ENCODE peak calls at places on chromosomes 16 and 17, in seven cellular contexts. One of them, this sample, is unnamed. For H4K20me1, the result is how much of the 10 kb centered on the place peaks cover.

GRCh38 chr17:13337864-13338371 is 263.8 kb downstream of the HS3ST3A1 start:
- DNase-seq in IMR-90: peak
- DNase-seq in endothelial cell of umbilical vein: peak
- DNase-seq in GM23338: peak
- DNase-seq in neural progenitor cell: peak
- DNase-seq in H1: no peak
- DNase-seq in mammary epithelial cell: peak
- DNase-seq in this sample: peak

GRCh38 chr16:23148513-23149266 is 562 bp downstream of the USP31 start:
- DNase-seq in IMR-90: peak
- DNase-seq in endothelial cell of umbilical vein: peak
- DNase-seq in GM23338: peak
- DNase-seq in neural progenitor cell: peak
- DNase-seq in H1: no peak
- DNase-seq in mammary epithelial cell: peak
- DNase-seq in this sample: peak

GRCh38 chr17:58532555-58532951 is 18.1 kb upstream of the MTMR4 start:
- DNase-seq in IMR-90: no peak
- DNase-seq in endothelial cell of umbilical vein: no peak
- DNase-seq in GM23338: no peak
- DNase-seq in neural progenitor cell: peak
- DNase-seq in H1: no peak
- DNase-seq in mammary epithelial cell: no peak
- DNase-seq in this sample: no peak

GRCh38 chr17:28185658-28186057 is 133.3 kb upstream of the TMEM97 start:
- DNase-seq in IMR-90: no peak
- DNase-seq in endothelial cell of umbilical vein: no peak
- DNase-seq in GM23338: no peak
- DNase-seq in neural progenitor cell: no peak
- DNase-seq in H1: no peak
- DNase-seq in mammary epithelial cell: no peak
- DNase-seq in this sample: no peak

GRCh38 chr17:43878260-43879082 is 28.9 kb downstream of the MPP2 start:
- DNase-seq in IMR-90: peak
- DNase-seq in endothelial cell of umbilical vein: peak
- DNase-seq in GM23338: peak
- DNase-seq in neural progenitor cell: peak
- DNase-seq in H1: peak
- DNase-seq in mammary epithelial cell: peak
- DNase-seq in this sample: peak

GRCh38 chr17:21296097-21297025 is 11.8 kb downstream of the MAP2K3 start:
- DNase-seq in IMR-90: peak
- DNase-seq in endothelial cell of umbilical vein: no peak
- DNase-seq in GM23338: no peak
- DNase-seq in neural progenitor cell: no peak
- DNase-seq in H1: no peak
- DNase-seq in mammary epithelial cell: no peak
- DNase-seq in this sample: no peak

GRCh38 chr16:30541502-30542329 is 7.1 kb upstream of the ZNF747 start:
- DNase-seq in IMR-90: peak
- DNase-seq in endothelial cell of umbilical vein: peak
- DNase-seq in GM23338: peak
- DNase-seq in neural progenitor cell: peak
- DNase-seq in H1: no peak
- DNase-seq in mammary epithelial cell: no peak
- DNase-seq in this sample: peak

GRCh38 chr17:56598471-56598870 is 5.0 kb downstream of the NOG start:
- DNase-seq in IMR-90: peak
- DNase-seq in endothelial cell of umbilical vein: no peak
- DNase-seq in GM23338: peak
- DNase-seq in neural progenitor cell: no peak
- DNase-seq in H1: no peak
- DNase-seq in mammary epithelial cell: no peak
- DNase-seq in this sample: no peak

GRCh38 chr17:72343911-72344310 is 223.1 kb downstream of the SOX9 start:
- DNase-seq in IMR-90: peak
- DNase-seq in endothelial cell of umbilical vein: no peak
- DNase-seq in GM23338: no peak
- DNase-seq in neural progenitor cell: no peak
- DNase-seq in H1: no peak
- DNase-seq in mammary epithelial cell: no peak
- DNase-seq in this sample: no peak

GRCh38 chr16:11670171-11671131 is 2.2 kb downstream of the SNN start:
- DNase-seq in IMR-90: no peak
- DNase-seq in endothelial cell of umbilical vein: no peak
- DNase-seq in GM23338: no peak
- DNase-seq in neural progenitor cell: no peak
- DNase-seq in H1: no peak
- DNase-seq in mammary epithelial cell: no peak
- DNase-seq in this sample: no peak
- H4K20me1 ChIP-seq in IMR-90: half or more
- H4K20me1 ChIP-seq in endothelial cell of umbilical vein: under half
- H4K20me1 ChIP-seq in GM23338: under half
- H4K20me1 ChIP-seq in neural progenitor cell: half or more
- H4K20me1 ChIP-seq in H1: under half
- H4K20me1 ChIP-seq in mammary epithelial cell: under half
- H4K20me1 ChIP-seq in this sample: half or more

GRCh38 chr17:49217651-49218413 is 7.3 kb downstream of the ABI3 start:
- DNase-seq in IMR-90: no peak
- DNase-seq in endothelial cell of umbilical vein: no peak
- DNase-seq in GM23338: no peak
- DNase-seq in neural progenitor cell: no peak
- DNase-seq in H1: no peak
- DNase-seq in mammary epithelial cell: no peak
- DNase-seq in this sample: no peak
- H3K4me2 ChIP-seq in IMR-90: no peak
- H3K4me2 ChIP-seq in endothelial cell of umbilical vein: no peak
- H3K4me2 ChIP-seq in GM23338: peak
- H3K4me2 ChIP-seq in neural progenitor cell: no peak
- H3K4me2 ChIP-seq in H1: no peak
- H3K4me2 ChIP-seq in mammary epithelial cell: no peak
- H3K4me2 ChIP-seq in this sample: no peak

GRCh38 chr17:51164911-51165679 is 1.1 kb upstream of the NME2 start:
- DNase-seq in IMR-90: no peak
- DNase-seq in endothelial cell of umbilical vein: no peak
- DNase-seq in GM23338: peak
- DNase-seq in neural progenitor cell: peak
- DNase-seq in H1: no peak
- DNase-seq in mammary epithelial cell: no peak
- DNase-seq in this sample: peak

GRCh38 chr17:51166987-51167931 is 1.0 kb downstream of the NME2 start:
- DNase-seq in IMR-90: peak
- DNase-seq in endothelial cell of umbilical vein: peak
- DNase-seq in GM23338: peak
- DNase-seq in neural progenitor cell: peak
- DNase-seq in H1: no peak
- DNase-seq in mammary epithelial cell: peak
- DNase-seq in this sample: peak

GRCh38 chr17:51166198-51166986 is at the start of gene NME2:
- DNase-seq in IMR-90: peak
- DNase-seq in endothelial cell of umbilical vein: peak
- DNase-seq in GM23338: peak
- DNase-seq in neural progenitor cell: peak
- DNase-seq in H1: peak
- DNase-seq in mammary epithelial cell: peak
- DNase-seq in this sample: peak

GRCh38 chr17:51169340-51169739 is 3.1 kb downstream of the NME2 start:
- DNase-seq in IMR-90: peak
- DNase-seq in endothelial cell of umbilical vein: no peak
- DNase-seq in GM23338: no peak
- DNase-seq in neural progenitor cell: no peak
- DNase-seq in H1: no peak
- DNase-seq in mammary epithelial cell: no peak
- DNase-seq in this sample: no peak

GRCh38 chr17:51165680-51166197 is 472 bp upstream of the NME2 start:
- DNase-seq in IMR-90: peak
- DNase-seq in endothelial cell of umbilical vein: no peak
- DNase-seq in GM23338: peak
- DNase-seq in neural progenitor cell: peak
- DNase-seq in H1: no peak
- DNase-seq in mammary epithelial cell: no peak
- DNase-seq in this sample: peak
- H4K20me1 ChIP-seq in IMR-90: under half
- H4K20me1 ChIP-seq in endothelial cell of umbilical vein: under half
- H4K20me1 ChIP-seq in GM23338: under half
- H4K20me1 ChIP-seq in neural progenitor cell: under half
- H4K20me1 ChIP-seq in H1: under half
- H4K20me1 ChIP-seq in mammary epithelial cell: under half
- H4K20me1 ChIP-seq in this sample: under half

GRCh38 chr17:55414983-55415382 is 6.7 kb downstream of the MMD start:
- DNase-seq in IMR-90: no peak
- DNase-seq in endothelial cell of umbilical vein: no peak
- DNase-seq in GM23338: no peak
- DNase-seq in neural progenitor cell: peak
- DNase-seq in H1: no peak
- DNase-seq in mammary epithelial cell: no peak
- DNase-seq in this sample: no peak
- H3K4me2 ChIP-seq in IMR-90: no peak
- H3K4me2 ChIP-seq in endothelial cell of umbilical vein: no peak
- H3K4me2 ChIP-seq in GM23338: no peak
- H3K4me2 ChIP-seq in neural progenitor cell: peak
- H3K4me2 ChIP-seq in H1: no peak
- H3K4me2 ChIP-seq in mammary epithelial cell: no peak
- H3K4me2 ChIP-seq in this sample: no peak

GRCh38 chr16:87423429-87423828 is 31.3 kb downstream of the MAP1LC3B start:
- DNase-seq in IMR-90: no peak
- DNase-seq in endothelial cell of umbilical vein: no peak
- DNase-seq in GM23338: no peak
- DNase-seq in neural progenitor cell: no peak
- DNase-seq in H1: no peak
- DNase-seq in mammary epithelial cell: no peak
- DNase-seq in this sample: no peak

GRCh38 chr16:87424260-87424659 is 32.1 kb downstream of the MAP1LC3B start:
- DNase-seq in IMR-90: no peak
- DNase-seq in endothelial cell of umbilical vein: no peak
- DNase-seq in GM23338: no peak
- DNase-seq in neural progenitor cell: peak
- DNase-seq in H1: no peak
- DNase-seq in mammary epithelial cell: no peak
- DNase-seq in this sample: no peak

GRCh38 chr16:87425941-87426340 is 33.8 kb downstream of the MAP1LC3B start:
- DNase-seq in IMR-90: no peak
- DNase-seq in endothelial cell of umbilical vein: no peak
- DNase-seq in GM23338: no peak
- DNase-seq in neural progenitor cell: no peak
- DNase-seq in H1: no peak
- DNase-seq in mammary epithelial cell: no peak
- DNase-seq in this sample: no peak

GRCh38 chr16:87422106-87422505 is 30.0 kb downstream of the MAP1LC3B start:
- DNase-seq in IMR-90: no peak
- DNase-seq in endothelial cell of umbilical vein: no peak
- DNase-seq in GM23338: no peak
- DNase-seq in neural progenitor cell: no peak
- DNase-seq in H1: no peak
- DNase-seq in mammary epithelial cell: no peak
- DNase-seq in this sample: no peak

DNA sequence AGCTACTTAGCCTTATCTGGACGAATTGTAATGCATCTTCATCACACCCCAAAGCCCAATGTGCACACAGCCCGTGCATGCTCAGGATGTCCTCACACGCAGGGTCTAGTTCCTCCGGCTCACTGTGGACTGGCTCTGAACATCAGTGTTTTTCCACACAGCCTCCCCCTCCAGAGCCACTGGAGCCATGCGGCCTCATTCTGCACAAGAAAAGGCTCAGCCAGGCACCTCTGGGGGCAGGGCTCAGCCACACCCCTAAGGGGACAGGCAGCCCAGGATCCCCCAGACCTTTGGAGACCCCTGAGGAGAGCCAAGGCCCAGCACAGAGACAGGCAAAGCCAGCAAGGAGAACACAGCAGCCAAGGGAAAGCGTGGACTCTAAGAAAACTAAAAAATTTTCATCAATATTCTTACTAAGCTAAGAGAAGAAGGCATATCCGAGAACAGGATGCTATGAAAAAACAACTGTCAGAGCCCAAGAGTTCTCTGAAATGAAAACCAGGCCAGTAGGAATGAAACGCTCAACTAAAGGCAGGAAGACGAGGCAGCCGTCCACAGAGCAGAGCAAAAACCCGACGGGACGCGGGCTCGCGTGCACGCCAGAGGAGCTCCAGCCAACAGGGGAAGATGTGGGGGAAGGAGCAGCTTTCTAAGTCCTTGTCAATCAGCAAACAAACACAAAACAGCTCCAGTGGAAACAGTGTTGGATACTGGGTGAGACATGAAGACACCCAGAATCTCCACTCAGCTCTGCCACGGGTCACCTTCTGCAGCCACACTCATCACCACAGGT is 34.5 kb downstream of the MAP1LC3B start:
- DNase-seq in IMR-90: no peak
- DNase-seq in endothelial cell of umbilical vein: no peak
- DNase-seq in GM23338: no peak
- DNase-seq in neural progenitor cell: no peak
- DNase-seq in H1: no peak
- DNase-seq in mammary epithelial cell: no peak
- DNase-seq in this sample: no peak
- H4K20me1 ChIP-seq in IMR-90: under half
- H4K20me1 ChIP-seq in endothelial cell of umbilical vein: under half
- H4K20me1 ChIP-seq in GM23338: under half
- H4K20me1 ChIP-seq in neural progenitor cell: under half
- H4K20me1 ChIP-seq in H1: under half
- H4K20me1 ChIP-seq in mammary epithelial cell: under half
- H4K20me1 ChIP-seq in this sample: under half

GRCh38 chr17:66491213-66491612 is 188.8 kb downstream of the PRKCA start:
- DNase-seq in IMR-90: no peak
- DNase-seq in endothelial cell of umbilical vein: no peak
- DNase-seq in GM23338: no peak
- DNase-seq in neural progenitor cell: no peak
- DNase-seq in H1: no peak
- DNase-seq in mammary epithelial cell: no peak
- DNase-seq in this sample: no peak
- H3K4me2 ChIP-seq in IMR-90: no peak
- H3K4me2 ChIP-seq in endothelial cell of umbilical vein: no peak
- H3K4me2 ChIP-seq in GM23338: no peak
- H3K4me2 ChIP-seq in neural progenitor cell: no peak
- H3K4me2 ChIP-seq in H1: no peak
- H3K4me2 ChIP-seq in mammary epithelial cell: no peak
- H3K4me2 ChIP-seq in this sample: no peak

This sample was measured in hepatocyte.